ENCODE peak calls at places on chromosome 15, in seven cellular contexts. Z, F, I, E, M, R and S are unnamed samples.

GRCh38 chr15:64774556-64775523 is 549 bp downstream of the RBPMS2 start:
- DNase-seq in Z (no peak), M (peak; percentile 33), R (no peak), F (no peak), I (no peak), E (no peak), S (peak; percentile 81)

GRCh38 chr15:99385865-99386264 is 134.6 kb downstream of the LRRC28 start:
- DNase-seq in F (peak; percentile 51), R (no peak), Z (peak; percentile 52), I (no peak), E (peak; percentile 57), M (peak; percentile 58), S (no peak)

GRCh38 chr15:90660195-90660995 is 56.8 kb upstream of the BLM start:
- DNase-seq in I (no peak), M (peak; percentile 47), R (no peak), E (peak; percentile 92), F (no peak), Z (peak; percentile 91), S (no peak)

GRCh38 chr15:65638681-65639089 is 16.9 kb downstream of the SLC24A1 start:
- DNase-seq in R (no peak), Z (peak; percentile 81), I (peak; percentile 65), F (peak; percentile 57), E (peak; percentile 85), M (peak; percentile 84), S (peak; percentile 79)

GRCh38 chr15:64478863-64479262 is 18.5 kb downstream of the ZNF609 start:
- DNase-seq in M (peak; percentile 11), E (no peak), F (peak; percentile 10), R (no peak), I (no peak), Z (peak; percentile 63), S (no peak)

GRCh38 chr15:72005483-72005882 is 112.5 kb downstream of the MYO9A start:
- DNase-seq in M (no peak), I (no peak), Z (no peak), E (no peak), F (no peak), R (no peak), S (no peak)

GRCh38 chr15:62945063-62945462 is 97.5 kb upstream of the TPM1 start:
- DNase-seq in E (no peak), F (no peak), M (no peak), I (no peak), Z (no peak), R (no peak), S (no peak)

GRCh38 chr15:32855942-32856341 is 138.1 kb downstream of the GREM1 start:
- DNase-seq in F (peak; percentile 81), I (peak; percentile 45), M (peak; percentile 93), E (no peak), Z (peak; percentile 100), R (peak; percentile 50), S (no peak)

GRCh38 chr15:90596943-90597342 is 67.2 kb downstream of the CRTC3 start:
- DNase-seq in M (no peak), R (no peak), Z (no peak), I (no peak), F (no peak), E (no peak), S (no peak)

GRCh38 chr15:26869628-26870027 is 2.8 kb downstream of the GABRA5 start:
- DNase-seq in E (no peak), Z (no peak), R (no peak), M (no peak), I (no peak), F (no peak), S (no peak)

GRCh38 chr15:74386496-74387140 is 19.2 kb upstream of the CYP11A1 start:
- DNase-seq in M (no peak), R (no peak), F (no peak), I (no peak), Z (no peak), E (no peak), S (no peak)

GRCh38 chr15:93895976-93896770 is 335.2 kb upstream of the MCTP2 start:
- DNase-seq in I (no peak), M (no peak), Z (no peak), R (no peak), E (no peak), F (no peak), S (no peak)

GRCh38 chr15:66698318-66698961 is 3.6 kb upstream of the SMAD6 start:
- DNase-seq in F (peak; percentile 67), M (peak; percentile 88), Z (peak; percentile 56), I (peak; percentile 61), R (peak; percentile 47), E (peak; percentile 73), S (peak; percentile 81)

GRCh38 chr15:64455951-64456350 is 4.4 kb upstream of the ZNF609 start:
- DNase-seq in F (no peak), M (no peak), R (no peak), I (no peak), Z (no peak), E (no peak), S (no peak)

GRCh38 chr15:88590771-88591170 is 30.4 kb upstream of the AEN start:
- DNase-seq in Z (no peak), F (no peak), R (no peak), I (no peak), M (no peak), E (no peak), S (no peak)

GRCh38 chr15:82944840-82945239 is 7.7 kb downstream of the HOMER2 start:
- DNase-seq in E (no peak), Z (no peak), M (no peak), I (no peak), R (no peak), F (no peak), S (no peak)

GRCh38 chr15:92009162-92009561 is 155.7 kb downstream of the SLCO3A1 start:
- DNase-seq in F (no peak), I (no peak), Z (no peak), E (no peak), R (no peak), M (no peak), S (no peak)

GRCh38 chr15:72341361-72341760 is 21.4 kb upstream of the CELF6 start:
- DNase-seq in R (peak; percentile 46), I (peak; percentile 7), Z (no peak), E (peak; percentile 29), M (peak; percentile 65), F (no peak), S (peak; percentile 39)

GRCh38 chr15:74781673-74782595 is at the start of gene CSK:
- DNase-seq in I (no peak), R (no peak), F (no peak), Z (peak; percentile 51), M (peak; percentile 67), E (peak; percentile 84), S (peak; percentile 99)

GRCh38 chr15:68985361-68985891 is 29.1 kb upstream of the NOX5 start:
- DNase-seq in E (no peak), F (no peak), Z (no peak), I (no peak), R (no peak), M (no peak), S (no peak)

GRCh38 chr15:50890751-50891150 is 17.7 kb upstream of the AP4E1 start:
- DNase-seq in F (no peak), Z (peak; percentile 38), M (peak; percentile 23), E (no peak), I (no peak), R (no peak), S (no peak)

GRCh38 chr15:50886611-50887350 is 21.7 kb upstream of the AP4E1 start:
- DNase-seq in F (no peak), I (no peak), M (no peak), R (no peak), Z (no peak), E (no peak), S (no peak)

GRCh38 chr15:50886139-50886467 is 22.4 kb upstream of the AP4E1 start:
- DNase-seq in I (no peak), M (no peak), Z (no peak), R (no peak), E (no peak), F (no peak), S (no peak)

GRCh38 chr15:50889589-50889988 is 18.9 kb upstream of the AP4E1 start:
- DNase-seq in F (no peak), M (no peak), I (no peak), Z (no peak), E (no peak), R (no peak), S (no peak)

GRCh38 chr15:50888054-50888453 is 20.4 kb upstream of the AP4E1 start:
- DNase-seq in M (no peak), Z (peak; percentile 9), E (no peak), R (no peak), F (no peak), I (no peak), S (no peak)
- TF ChIP-seq RAD21 in M (no peak), Z (no peak), E (no peak), R (no peak), F (no peak), I (no peak), S (no peak)

GRCh38 chr15:85687329-85687728 is 107.4 kb downstream of the KLHL25 start:
- DNase-seq in Z (no peak), M (no peak), E (no peak), F (no peak), R (no peak), I (no peak), S (no peak)

GRCh38 chr15:85690546-85691226 is 104.0 kb downstream of the KLHL25 start:
- DNase-seq in F (no peak), M (no peak), E (no peak), I (no peak), R (no peak), Z (no peak), S (no peak)

GRCh38 chr15:85688703-85689102 is 106.0 kb downstream of the KLHL25 start:
- DNase-seq in I (no peak), E (no peak), Z (no peak), F (no peak), M (no peak), R (no peak), S (no peak)

GRCh38 chr15:85691350-85692240 is 103.1 kb downstream of the KLHL25 start:
- DNase-seq in Z (no peak), I (no peak), E (no peak), M (no peak), R (no peak), F (no peak), S (no peak)

GRCh38 chr15:85689729-85690128 is 105.0 kb downstream of the KLHL25 start:
- DNase-seq in M (no peak), Z (peak; percentile 72), E (no peak), R (peak; percentile 59), I (no peak), F (no peak), S (no peak)
- TF ChIP-seq RAD21 in M (no peak), Z (no peak), E (no peak), R (no peak), I (no peak), F (no peak), S (no peak)

GRCh38 chr15:43792761-43793493 is 807 bp downstream of the SERF2 start:
- DNase-seq in R (no peak), E (peak; percentile 72), M (no peak), Z (peak; percentile 34), I (no peak), F (no peak), S (peak; percentile 42)
- TF ChIP-seq RAD21 in R (no peak), E (no peak), M (no peak), Z (no peak), I (no peak), F (no peak), S (no peak)

DNA sequence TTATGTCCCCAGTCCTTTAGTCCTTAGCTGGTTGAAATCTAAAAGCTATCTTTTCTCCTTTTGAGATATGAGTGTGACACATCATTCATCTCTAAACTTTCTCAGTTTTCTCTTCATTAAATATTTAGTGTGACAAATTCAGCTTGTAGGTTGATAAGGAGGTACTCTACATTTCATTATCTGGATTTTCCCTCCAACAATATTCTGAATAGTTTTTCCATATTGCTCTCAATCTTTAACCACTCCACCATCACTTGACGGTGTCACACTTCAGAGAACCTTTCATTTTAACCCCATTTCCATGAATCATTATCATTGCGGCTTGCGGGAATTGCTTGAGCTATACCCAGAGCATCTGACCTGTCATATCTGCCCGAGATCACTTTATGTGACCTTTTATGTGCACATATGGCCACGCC is 16.1 kb upstream of the ATP8B4 start:
- DNase-seq in E (peak; percentile 20), F (no peak), Z (peak; percentile 10), I (no peak), R (no peak), M (peak; percentile 49), S (no peak)
- TF ChIP-seq RAD21 in E (no peak), F (no peak), Z (no peak), I (no peak), R (no peak), M (no peak), S (no peak)